ENCODE peak calls at places on chromosomes 2 and 18, in six cellular contexts. X, L, P, C, O and Z are unnamed samples.

GRCh38 chr18:20971886-20972267 is 139.7 kb downstream of the ROCK1 start:
- DNase-seq in X (no peak), L (no peak), P (peak), C (no peak), O (no peak), Z (peak)

GRCh38 chr18:71625691-71626090 is 918.5 kb downstream of the CBLN2 start:
- DNase-seq in X (no peak), L (no peak), P (no peak), C (no peak), O (no peak), Z (no peak)

GRCh38 chr2:84713441-84713840 is 167.4 kb downstream of the TRABD2A start:
- DNase-seq in X (no peak), L (no peak), P (no peak), C (no peak), O (no peak), Z (no peak)

GRCh38 chr2:234198976-234199375 is 148.5 kb downstream of the SPP2 start:
- DNase-seq in X (no peak), L (no peak), P (no peak), C (no peak), O (no peak), Z (no peak)

GRCh38 chr18:25866331-25866730 is 224.1 kb downstream of the SS18 start:
- DNase-seq in X (no peak), L (no peak), P (no peak), C (no peak), O (no peak), Z (no peak)

GRCh38 chr18:2980607-2980923 is 32.4 kb downstream of the LPIN2 start:
- DNase-seq in X (no peak), L (no peak), P (no peak), C (no peak), O (no peak), Z (no peak)

GRCh38 chr2:238930216-238930615 is 82.3 kb downstream of the TWIST2 start:
- DNase-seq in X (no peak), L (no peak), P (no peak), C (no peak), O (no peak), Z (no peak)

GRCh38 chr18:4510709-4511108 is 55.6 kb upstream of the DLGAP1 start:
- DNase-seq in X (no peak), L (no peak), P (no peak), C (no peak), O (no peak), Z (peak)

GRCh38 chr2:201201371-201201770 is 18.4 kb downstream of the CASP10 start:
- DNase-seq in X (no peak), L (no peak), P (no peak), C (no peak), O (no peak), Z (no peak)

GRCh38 chr2:54685263-54685775 is 38.1 kb upstream of the EML6 start:
- DNase-seq in X (no peak), L (no peak), P (no peak), C (no peak), O (peak), Z (no peak)

GRCh38 chr2:234291765-234292204 is 205.1 kb downstream of the ARL4C start:
- DNase-seq in X (peak), L (peak), P (peak), C (peak), O (no peak), Z (peak)

GRCh38 chr2:32884346-32884745 is 62.4 kb upstream of the LTBP1 start:
- DNase-seq in X (no peak), L (no peak), P (no peak), C (no peak), O (no peak), Z (no peak)

GRCh38 chr2:238950551-238950950 is 102.7 kb downstream of the TWIST2 start:
- DNase-seq in X (no peak), L (no peak), P (no peak), C (no peak), O (no peak), Z (no peak)

GRCh38 chr2:239852272-239852671 is 172.9 kb downstream of the NDUFA10 start:
- DNase-seq in X (no peak), L (no peak), P (no peak), C (no peak), O (no peak), Z (no peak)

GRCh38 chr2:173952267-173953046 is 12.7 kb downstream of the SP3 start:
- DNase-seq in X (no peak), L (no peak), P (no peak), C (no peak), O (no peak), Z (no peak)

GRCh38 chr2:120863661-120864320 is 128.1 kb downstream of the GLI2 start:
- DNase-seq in X (no peak), L (no peak), P (no peak), C (no peak), O (no peak), Z (peak)

GRCh38 chr18:3368193-3368592 is 81.8 kb upstream of the TGIF1 start:
- DNase-seq in X (no peak), L (no peak), P (no peak), C (no peak), O (no peak), Z (no peak)

GRCh38 chr2:11749646-11750349 is 3.4 kb downstream of the LPIN1 start:
- DNase-seq in X (no peak), L (no peak), P (no peak), C (no peak), O (no peak), Z (peak)

GRCh38 chr18:25538175-25538922 is 186.4 kb upstream of the ZNF521 start:
- DNase-seq in X (no peak), L (no peak), P (no peak), C (no peak), O (no peak), Z (no peak)

GRCh38 chr18:22694954-22695353 is 238.2 kb upstream of the RBBP8 start:
- DNase-seq in X (no peak), L (no peak), P (no peak), C (peak), O (no peak), Z (no peak)

GRCh38 chr2:42009657-42010580 is 37.9 kb upstream of the PKDCC start:
- DNase-seq in X (no peak), L (no peak), P (no peak), C (no peak), O (no peak), Z (no peak)

GRCh38 chr2:26035110-26035728 is 1.3 kb downstream of the RAB10 start:
- DNase-seq in X (no peak), L (no peak), P (peak), C (no peak), O (no peak), Z (peak)

GRCh38 chr2:186256540-186256939 is 229.5 kb upstream of the ZC3H15 start:
- DNase-seq in X (no peak), L (no peak), P (peak), C (no peak), O (peak), Z (peak)

GRCh38 chr18:56306793-56307192 is 331.6 kb downstream of the TXNL1 start:
- DNase-seq in X (no peak), L (no peak), P (no peak), C (no peak), O (no peak), Z (peak)